ENCODE peak calls at places on chromosomes 16 and 17, in nine cellular contexts. One of them, this sample, is unnamed.

GRCh38 chr16:86075839-86076440 is 177.0 kb downstream of the IRF8 start:
- DNase-seq in ovary: no peak
- DNase-seq in IMR-90: no peak
- DNase-seq in adrenal gland: no peak
- DNase-seq in OCI-LY7: no peak
- DNase-seq in stomach: no peak
- DNase-seq in Caco-2: peak; percentile 15
- DNase-seq in CD8-positive, alpha-beta T cell: no peak
- DNase-seq in A673: no peak
- DNase-seq in this sample: no peak

GRCh38 chr16:79067600-79067999 is 532.9 kb downstream of the MAF start:
- DNase-seq in A673: no peak
- DNase-seq in IMR-90: no peak
- DNase-seq in adrenal gland: no peak
- DNase-seq in OCI-LY7: no peak
- DNase-seq in stomach: no peak
- DNase-seq in ovary: no peak
- DNase-seq in CD8-positive, alpha-beta T cell: no peak
- DNase-seq in Caco-2: no peak
- DNase-seq in this sample: no peak

GRCh38 chr16:80577485-80578280 is 36.9 kb downstream of the DYNLRB2 start:
- DNase-seq in ovary: no peak
- DNase-seq in OCI-LY7: no peak
- DNase-seq in adrenal gland: no peak
- DNase-seq in Caco-2: no peak
- DNase-seq in CD8-positive, alpha-beta T cell: no peak
- DNase-seq in A673: no peak
- DNase-seq in stomach: peak; percentile 76
- DNase-seq in IMR-90: no peak
- DNase-seq in this sample: no peak

GRCh38 chr17:19703106-19703775 is 13.1 kb downstream of the SLC47A2 start:
- DNase-seq in Caco-2: no peak
- DNase-seq in A673: no peak
- DNase-seq in IMR-90: no peak
- DNase-seq in stomach: no peak
- DNase-seq in OCI-LY7: peak; percentile 4
- DNase-seq in CD8-positive, alpha-beta T cell: no peak
- DNase-seq in adrenal gland: no peak
- DNase-seq in ovary: no peak
- DNase-seq in this sample: no peak

GRCh38 chr17:20284575-20284974 is 182.8 kb downstream of the LGALS9B start:
- DNase-seq in Caco-2: no peak
- DNase-seq in IMR-90: peak; percentile 87
- DNase-seq in ovary: no peak
- DNase-seq in A673: peak; percentile 44
- DNase-seq in CD8-positive, alpha-beta T cell: no peak
- DNase-seq in stomach: no peak
- DNase-seq in OCI-LY7: no peak
- DNase-seq in adrenal gland: no peak
- DNase-seq in this sample: peak; percentile 38

GRCh38 chr16:59356709-59357108 is 622.6 kb upstream of the GOT2 start:
- DNase-seq in OCI-LY7: no peak
- DNase-seq in CD8-positive, alpha-beta T cell: no peak
- DNase-seq in ovary: no peak
- DNase-seq in stomach: no peak
- DNase-seq in A673: no peak
- DNase-seq in adrenal gland: no peak
- DNase-seq in IMR-90: no peak
- DNase-seq in Caco-2: no peak
- DNase-seq in this sample: no peak

GRCh38 chr17:52376137-52376536 is 217.6 kb upstream of the CA10 start:
- DNase-seq in adrenal gland: no peak
- DNase-seq in A673: no peak
- DNase-seq in OCI-LY7: no peak
- DNase-seq in IMR-90: no peak
- DNase-seq in ovary: no peak
- DNase-seq in Caco-2: no peak
- DNase-seq in stomach: no peak
- DNase-seq in CD8-positive, alpha-beta T cell: no peak
- DNase-seq in this sample: no peak

GRCh38 chr16:62477796-62478195 is 441.6 kb upstream of the CDH8 start:
- DNase-seq in Caco-2: no peak
- DNase-seq in A673: no peak
- DNase-seq in CD8-positive, alpha-beta T cell: no peak
- DNase-seq in stomach: no peak
- DNase-seq in ovary: no peak
- DNase-seq in IMR-90: no peak
- DNase-seq in OCI-LY7: no peak
- DNase-seq in adrenal gland: no peak
- DNase-seq in this sample: no peak

GRCh38 chr16:1079786-1080525 is 7.4 kb downstream of the SSTR5 start:
- DNase-seq in Caco-2: no peak
- DNase-seq in CD8-positive, alpha-beta T cell: no peak
- DNase-seq in stomach: no peak
- DNase-seq in A673: no peak
- DNase-seq in ovary: no peak
- DNase-seq in adrenal gland: no peak
- DNase-seq in OCI-LY7: no peak
- DNase-seq in IMR-90: no peak
- DNase-seq in this sample: no peak

GRCh38 chr16:1079341-1079740 is 6.8 kb downstream of the SSTR5 start:
- DNase-seq in A673: no peak
- DNase-seq in IMR-90: no peak
- DNase-seq in OCI-LY7: no peak
- DNase-seq in stomach: no peak
- DNase-seq in Caco-2: no peak
- DNase-seq in CD8-positive, alpha-beta T cell: no peak
- DNase-seq in adrenal gland: no peak
- DNase-seq in ovary: no peak
- DNase-seq in this sample: no peak

GRCh38 chr16:1081734-1082265 is 9.3 kb downstream of the SSTR5 start:
- DNase-seq in stomach: no peak
- DNase-seq in ovary: no peak
- DNase-seq in adrenal gland: no peak
- DNase-seq in IMR-90: no peak
- DNase-seq in A673: no peak
- DNase-seq in CD8-positive, alpha-beta T cell: no peak
- DNase-seq in Caco-2: no peak
- DNase-seq in OCI-LY7: no peak
- DNase-seq in this sample: no peak

GRCh38 chr16:1082266-1082951 is 9.9 kb downstream of the SSTR5 start:
- DNase-seq in ovary: no peak
- DNase-seq in IMR-90: peak; percentile 12
- DNase-seq in CD8-positive, alpha-beta T cell: no peak
- DNase-seq in stomach: no peak
- DNase-seq in Caco-2: peak; percentile 63
- DNase-seq in A673: no peak
- DNase-seq in adrenal gland: peak; percentile 34
- DNase-seq in OCI-LY7: no peak
- DNase-seq in this sample: peak; percentile 49

GRCh38 chr16:1080801-1081733 is 8.5 kb downstream of the SSTR5 start:
- DNase-seq in OCI-LY7: no peak
- DNase-seq in stomach: no peak
- DNase-seq in IMR-90: no peak
- DNase-seq in ovary: no peak
- DNase-seq in A673: peak; percentile 42
- DNase-seq in CD8-positive, alpha-beta T cell: no peak
- DNase-seq in adrenal gland: no peak
- DNase-seq in Caco-2: no peak
- DNase-seq in this sample: no peak
- H3K4me3 ChIP-seq in OCI-LY7: no peak overlapping the region
- H3K4me3 ChIP-seq in stomach: no peak overlapping the region
- H3K4me3 ChIP-seq in IMR-90: no peak overlapping the region
- H3K4me3 ChIP-seq in ovary: no peak overlapping the region
- H3K4me3 ChIP-seq in A673: no peak overlapping the region
- H3K4me3 ChIP-seq in CD8-positive, alpha-beta T cell: no peak overlapping the region
- H3K4me3 ChIP-seq in adrenal gland: no peak overlapping the region
- H3K4me3 ChIP-seq in Caco-2: no peak overlapping the region
- H3K4me3 ChIP-seq in this sample: no peak overlapping the region

GRCh38 chr17:40340327-40340726 is 24.2 kb downstream of the GJD3 start:
- DNase-seq in OCI-LY7: no peak
- DNase-seq in stomach: no peak
- DNase-seq in adrenal gland: no peak
- DNase-seq in A673: no peak
- DNase-seq in Caco-2: no peak
- DNase-seq in ovary: no peak
- DNase-seq in IMR-90: no peak
- DNase-seq in CD8-positive, alpha-beta T cell: no peak
- DNase-seq in this sample: no peak

GRCh38 chr17:40341808-40342574 is 22.5 kb downstream of the GJD3 start:
- DNase-seq in IMR-90: peak; percentile 50
- DNase-seq in ovary: peak; percentile 84
- DNase-seq in CD8-positive, alpha-beta T cell: no peak
- DNase-seq in A673: no peak
- DNase-seq in OCI-LY7: no peak
- DNase-seq in Caco-2: peak; percentile 88
- DNase-seq in stomach: peak; percentile 81
- DNase-seq in adrenal gland: peak; percentile 82
- DNase-seq in this sample: peak; percentile 64

GRCh38 chr17:40342575-40343058 is 21.9 kb downstream of the GJD3 start:
- DNase-seq in IMR-90: no peak
- DNase-seq in CD8-positive, alpha-beta T cell: no peak
- DNase-seq in stomach: no peak
- DNase-seq in A673: no peak
- DNase-seq in adrenal gland: no peak
- DNase-seq in ovary: no peak
- DNase-seq in Caco-2: no peak
- DNase-seq in OCI-LY7: no peak
- DNase-seq in this sample: no peak

GRCh38 chr17:40339068-40339699 is 25.4 kb downstream of the GJD3 start:
- DNase-seq in IMR-90: no peak
- DNase-seq in CD8-positive, alpha-beta T cell: no peak
- DNase-seq in ovary: no peak
- DNase-seq in adrenal gland: no peak
- DNase-seq in Caco-2: no peak
- DNase-seq in OCI-LY7: peak; percentile 38
- DNase-seq in stomach: no peak
- DNase-seq in A673: no peak
- DNase-seq in this sample: no peak

GRCh38 chr17:40340880-40341807 is 23.4 kb downstream of the GJD3 start:
- DNase-seq in IMR-90: peak; percentile 73
- DNase-seq in adrenal gland: peak; percentile 98
- DNase-seq in ovary: peak; percentile 87
- DNase-seq in A673: no peak
- DNase-seq in Caco-2: peak; percentile 92
- DNase-seq in CD8-positive, alpha-beta T cell: peak; percentile 79
- DNase-seq in OCI-LY7: peak; percentile 90
- DNase-seq in stomach: peak; percentile 90
- DNase-seq in this sample: peak; percentile 68
- TF ChIP-seq CTCF in IMR-90: no peak
- TF ChIP-seq CTCF in adrenal gland: no peak
- TF ChIP-seq CTCF in ovary: no peak
- TF ChIP-seq CTCF in A673: no peak
- TF ChIP-seq CTCF in Caco-2: peak; percentile 15
- TF ChIP-seq CTCF in CD8-positive, alpha-beta T cell: peak; percentile 24
- TF ChIP-seq CTCF in OCI-LY7: peak; percentile 41
- TF ChIP-seq CTCF in stomach: no peak
- TF ChIP-seq CTCF in this sample: peak; percentile 29

DNA sequence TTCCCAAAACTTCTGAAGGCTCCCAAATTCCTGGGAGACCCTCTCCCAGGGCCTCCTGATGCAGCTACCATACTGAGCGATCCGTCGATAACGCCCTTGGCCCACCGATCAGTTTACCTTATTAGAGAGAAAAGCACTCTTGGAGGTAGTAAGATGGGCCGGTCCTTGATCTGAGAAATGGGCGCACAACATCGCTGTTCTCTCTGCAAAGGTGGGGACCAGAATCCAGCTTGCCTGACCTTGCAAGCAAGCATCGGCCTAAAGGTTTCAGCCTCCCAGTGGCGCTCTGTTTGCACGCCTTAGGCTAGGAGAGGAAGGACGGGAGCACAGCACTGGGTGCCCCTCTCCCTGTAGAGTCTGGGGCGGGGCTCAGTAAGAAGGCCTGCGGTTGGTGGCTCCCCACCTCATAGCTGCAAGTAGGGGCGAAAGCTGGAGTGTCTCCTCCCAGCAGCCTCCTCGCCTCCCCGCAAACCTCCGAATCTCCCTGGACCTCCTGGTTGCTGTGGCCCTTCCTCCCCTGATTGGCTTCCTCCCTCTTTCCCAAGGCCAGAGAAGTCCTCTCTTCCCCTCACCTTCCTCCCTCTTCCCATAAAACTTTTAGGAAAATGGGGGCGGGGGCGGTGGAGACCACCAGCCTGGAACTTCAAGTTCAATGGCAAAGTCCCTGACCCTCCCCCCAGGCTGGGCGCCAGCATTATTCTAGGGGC is at the start of gene PRAC1:
- DNase-seq in adrenal gland: no peak
- DNase-seq in IMR-90: no peak
- DNase-seq in CD8-positive, alpha-beta T cell: no peak
- DNase-seq in stomach: no peak
- DNase-seq in Caco-2: no peak
- DNase-seq in ovary: no peak
- DNase-seq in OCI-LY7: no peak
- DNase-seq in A673: peak; percentile 98
- DNase-seq in this sample: no peak
- H3K4me3 ChIP-seq in adrenal gland: no peak within 1 kb of the TSS
- H3K4me3 ChIP-seq in IMR-90: no peak within 1 kb of the TSS
- H3K4me3 ChIP-seq in CD8-positive, alpha-beta T cell: no peak within 1 kb of the TSS
- H3K4me3 ChIP-seq in stomach: peak within 1 kb of the TSS; percentile 13
- H3K4me3 ChIP-seq in Caco-2: no peak within 1 kb of the TSS
- H3K4me3 ChIP-seq in ovary: no peak within 1 kb of the TSS
- H3K4me3 ChIP-seq in OCI-LY7: no peak within 1 kb of the TSS
- H3K4me3 ChIP-seq in A673: peak within 1 kb of the TSS; percentile 72
- H3K4me3 ChIP-seq in this sample: no peak within 1 kb of the TSS

GRCh38 chr16:12236491-12237030 is 260.0 kb downstream of the SNX29 start:
- DNase-seq in adrenal gland: no peak
- DNase-seq in IMR-90: peak; percentile 20
- DNase-seq in ovary: no peak
- DNase-seq in CD8-positive, alpha-beta T cell: no peak
- DNase-seq in stomach: no peak
- DNase-seq in OCI-LY7: peak; percentile 80
- DNase-seq in A673: no peak
- DNase-seq in Caco-2: no peak
- DNase-seq in this sample: no peak

GRCh38 chr16:12242516-12242915 is 266.0 kb downstream of the SNX29 start:
- DNase-seq in CD8-positive, alpha-beta T cell: no peak
- DNase-seq in OCI-LY7: no peak
- DNase-seq in Caco-2: no peak
- DNase-seq in ovary: no peak
- DNase-seq in A673: no peak
- DNase-seq in IMR-90: no peak
- DNase-seq in adrenal gland: no peak
- DNase-seq in stomach: no peak
- DNase-seq in this sample: no peak

GRCh38 chr16:12238598-12238997 is 262.1 kb downstream of the SNX29 start:
- DNase-seq in ovary: no peak
- DNase-seq in IMR-90: no peak
- DNase-seq in OCI-LY7: no peak
- DNase-seq in adrenal gland: no peak
- DNase-seq in A673: no peak
- DNase-seq in stomach: no peak
- DNase-seq in CD8-positive, alpha-beta T cell: no peak
- DNase-seq in Caco-2: no peak
- DNase-seq in this sample: no peak

GRCh38 chr16:12239226-12239625 is 262.7 kb downstream of the SNX29 start:
- DNase-seq in A673: no peak
- DNase-seq in CD8-positive, alpha-beta T cell: no peak
- DNase-seq in ovary: no peak
- DNase-seq in adrenal gland: no peak
- DNase-seq in Caco-2: no peak
- DNase-seq in IMR-90: no peak
- DNase-seq in OCI-LY7: no peak
- DNase-seq in stomach: no peak
- DNase-seq in this sample: no peak

DNA sequence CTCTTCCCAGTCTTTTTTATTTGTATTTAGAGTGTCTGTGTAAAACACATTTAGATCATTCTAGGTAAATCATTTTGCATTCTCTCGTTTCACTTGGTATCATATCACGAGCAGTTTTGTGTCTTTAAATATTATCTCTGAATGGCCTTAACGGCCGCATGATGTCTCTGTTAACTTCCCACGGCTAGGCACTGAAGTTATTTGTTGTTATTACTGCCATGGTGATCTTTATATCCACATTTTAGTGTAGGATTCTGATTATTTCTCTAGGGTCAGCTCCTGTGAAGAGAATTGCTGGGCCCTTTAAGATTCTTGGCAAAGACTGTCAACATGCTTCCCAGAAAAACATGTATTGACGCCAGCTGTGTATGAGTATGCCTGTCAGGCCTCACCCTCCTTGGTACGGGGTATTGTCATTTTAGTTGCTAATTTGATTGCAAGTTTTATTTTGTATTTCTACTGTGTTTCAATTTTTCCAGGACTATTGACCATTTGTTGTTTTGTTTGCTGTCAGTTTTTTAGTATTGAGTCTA is 263.5 kb downstream of the SNX29 start:
- DNase-seq in ovary: no peak
- DNase-seq in A673: no peak
- DNase-seq in adrenal gland: no peak
- DNase-seq in CD8-positive, alpha-beta T cell: no peak
- DNase-seq in IMR-90: peak; percentile 54
- DNase-seq in OCI-LY7: no peak
- DNase-seq in Caco-2: no peak
- DNase-seq in stomach: no peak
- DNase-seq in this sample: peak; percentile 66
- TF ChIP-seq CTCF in ovary: no peak
- TF ChIP-seq CTCF in A673: no peak
- TF ChIP-seq CTCF in adrenal gland: no peak
- TF ChIP-seq CTCF in CD8-positive, alpha-beta T cell: no peak
- TF ChIP-seq CTCF in IMR-90: no peak
- TF ChIP-seq CTCF in OCI-LY7: no peak
- TF ChIP-seq CTCF in Caco-2: no peak
- TF ChIP-seq CTCF in stomach: no peak
- TF ChIP-seq CTCF in this sample: no peak

This sample was measured in choroid plexus epithelial cell.